ENCODE peak calls at places on chromosomes 12 and 14, in five cellular contexts. H is uterus, X is iPS DF 6.9, N is adipocyte, Z is psoas muscle. S is an unnamed sample.

GRCh38 chr12:60830381-60830780 is 1234.6 kb downstream of the SLC16A7 start:
- DNase-seq in N (peak; percentile 14), H (no peak), X (no peak), Z (no peak), S (no peak)

GRCh38 chr14:71209888-71210287 is 302.6 kb downstream of the PCNX1 start:
- DNase-seq in N (no peak), X (no peak), H (no peak), Z (no peak), S (no peak)

GRCh38 chr12:64461634-64462414 is 9.9 kb downstream of the TBK1 start:
- DNase-seq in Z (no peak), N (peak; percentile 71), H (no peak), X (no peak), S (no peak)

GRCh38 chr12:108193922-108194321 is 64.8 kb downstream of the WSCD2 start:
- DNase-seq in N (peak; percentile 32), Z (no peak), H (peak; percentile 31), X (no peak), S (peak; percentile 8)

GRCh38 chr12:11510671-11511070 is 115.3 kb upstream of the PRB2 start:
- DNase-seq in H (no peak), Z (no peak), X (no peak), N (no peak), S (no peak)

GRCh38 chr12:63857771-63858670 is 13.5 kb downstream of the SRGAP1 start:
- DNase-seq in Z (no peak), X (no peak), H (no peak), N (no peak), S (no peak)

GRCh38 chr12:6996040-6996441 is 22.2 kb downstream of the LPCAT3 start:
- DNase-seq in N (peak; percentile 69), Z (peak; percentile 77), H (no peak), X (no peak), S (no peak)

GRCh38 chr12:92827836-92828431 is 101.2 kb downstream of the EEA1 start:
- DNase-seq in H (no peak), N (peak; percentile 79), Z (no peak), X (peak; percentile 9), S (no peak)

GRCh38 chr12:62435337-62436163 is 31.1 kb upstream of the MON2 start:
- DNase-seq in N (peak; percentile 75), H (peak; percentile 33), Z (peak; percentile 52), X (peak; percentile 48), S (no peak)

GRCh38 chr12:101322480-101322879 is 42.6 kb downstream of the UTP20 start:
- DNase-seq in X (no peak), N (no peak), Z (no peak), H (no peak), S (no peak)

GRCh38 chr14:55354500-55354899 is 57.1 kb downstream of the ATG14 start:
- DNase-seq in X (peak; percentile 31), Z (no peak), H (peak; percentile 17), N (peak; percentile 64), S (peak; percentile 45)

GRCh38 chr14:76293923-76294322 is 82.0 kb upstream of the ESRRB start:
- DNase-seq in N (no peak), H (no peak), X (no peak), Z (no peak), S (no peak)

GRCh38 chr12:113115455-113116126 is 20.0 kb downstream of the RASAL1 start:
- DNase-seq in H (no peak), N (no peak), Z (no peak), X (no peak), S (no peak)

GRCh38 chr12:24427776-24428175 is 478.3 kb upstream of the SOX5 start:
- DNase-seq in Z (no peak), H (no peak), N (no peak), X (no peak), S (no peak)

GRCh38 chr14:54803926-54804719 is 98.5 kb downstream of the GCH1 start:
- DNase-seq in H (no peak), Z (no peak), N (no peak), X (no peak), S (no peak)

GRCh38 chr14:95756751-95757150 is 42.8 kb upstream of the TCL1A start:
- DNase-seq in X (no peak), Z (no peak), H (no peak), N (no peak), S (no peak)

GRCh38 chr12:10722502-10722904 is 620 bp downstream of the YBX3 start:
- DNase-seq in H (peak; percentile 59), N (peak; percentile 78), Z (peak; percentile 80), X (no peak), S (no peak)

GRCh38 chr14:101758913-101759593 is 2.5 kb upstream of the PPP2R5C start:
- DNase-seq in H (no peak), Z (no peak), N (no peak), X (no peak), S (no peak)

GRCh38 chr12:20426191-20426590 is 57.9 kb downstream of the PDE3A start:
- DNase-seq in N (peak; percentile 85), X (no peak), H (peak; percentile 53), Z (peak; percentile 70), S (no peak)

GRCh38 chr14:22003471-22003870 is 329.9 kb upstream of the OR4E1 start:
- DNase-seq in H (no peak), N (no peak), X (no peak), Z (no peak), S (no peak)

GRCh38 chr14:43438056-43438455 is 1069.0 kb downstream of the FSCB start:
- DNase-seq in Z (no peak), H (no peak), X (no peak), N (no peak), S (no peak)

GRCh38 chr14:33393155-33393894 is 454.6 kb downstream of the NPAS3 start:
- DNase-seq in H (no peak), N (no peak), X (no peak), Z (no peak), S (no peak)

GRCh38 chr14:41872906-41873305 is 266.2 kb downstream of the LRFN5 start:
- DNase-seq in H (no peak), X (no peak), Z (no peak), N (peak; percentile 30), S (no peak)

GRCh38 chr12:89389755-89390661 is 37.7 kb upstream of the DUSP6 start:
- DNase-seq in H (no peak), Z (no peak), N (peak; percentile 14), X (no peak), S (no peak)

GRCh38 chr12:57727758-57728395 is 10.7 kb downstream of the AGAP2 start:
- DNase-seq in Z (no peak), X (no peak), N (no peak), H (no peak), S (no peak)

GRCh38 chr12:78392918-78393317 is 471.7 kb upstream of the SYT1 start:
- DNase-seq in N (peak; percentile 79), H (no peak), X (no peak), Z (no peak), S (no peak)

GRCh38 chr12:113497709-113498108 is 26.0 kb upstream of the LHX5 start:
- DNase-seq in N (no peak), X (no peak), Z (no peak), H (no peak), S (no peak)

GRCh38 chr12:2559931-2560715 is 234.6 kb upstream of the FKBP4 start:
- DNase-seq in X (no peak), N (peak; percentile 4), H (no peak), Z (no peak), S (no peak)

GRCh38 chr14:77786148-77786547 is 13.8 kb upstream of the ADCK1 start:
- DNase-seq in Z (no peak), N (no peak), X (no peak), H (no peak), S (no peak)

GRCh38 chr14:21476526-21476924 is 234 bp downstream of the RAB2B start:
- DNase-seq in N (peak; percentile 89), Z (peak; percentile 91), H (peak; percentile 86), X (no peak), S (no peak)

GRCh38 chr14:71387753-71388152 is 480.5 kb downstream of the PCNX1 start:
- DNase-seq in H (no peak), X (no peak), N (no peak), Z (no peak), S (no peak)

GRCh38 chr12:18283776-18284175 is 22.5 kb downstream of the PIK3C2G start:
- DNase-seq in H (no peak), X (no peak), Z (no peak), N (no peak), S (no peak)

GRCh38 chr14:92459479-92460421 is 53.8 kb upstream of the RIN3 start:
- DNase-seq in H (no peak), N (no peak), Z (no peak), X (no peak), S (no peak)

GRCh38 chr12:90677552-90677951 is 277.4 kb downstream of the CCER1 start:
- DNase-seq in H (no peak), Z (no peak), X (no peak), N (no peak), S (no peak)

GRCh38 chr12:34163443-34163842 is 141.1 kb downstream of the ALG10 start:
- DNase-seq in H (no peak), N (no peak), Z (no peak), X (no peak), S (no peak)
- H3K9me3 ChIP-seq in H (no peaks in the 10 kb centered on the region), N (no peaks in the 10 kb centered on the region), Z (no peaks in the 10 kb centered on the region), X (peaks cover 11% of the 10 kb centered on the region), S (no peaks in the 10 kb centered on the region)

DNA sequence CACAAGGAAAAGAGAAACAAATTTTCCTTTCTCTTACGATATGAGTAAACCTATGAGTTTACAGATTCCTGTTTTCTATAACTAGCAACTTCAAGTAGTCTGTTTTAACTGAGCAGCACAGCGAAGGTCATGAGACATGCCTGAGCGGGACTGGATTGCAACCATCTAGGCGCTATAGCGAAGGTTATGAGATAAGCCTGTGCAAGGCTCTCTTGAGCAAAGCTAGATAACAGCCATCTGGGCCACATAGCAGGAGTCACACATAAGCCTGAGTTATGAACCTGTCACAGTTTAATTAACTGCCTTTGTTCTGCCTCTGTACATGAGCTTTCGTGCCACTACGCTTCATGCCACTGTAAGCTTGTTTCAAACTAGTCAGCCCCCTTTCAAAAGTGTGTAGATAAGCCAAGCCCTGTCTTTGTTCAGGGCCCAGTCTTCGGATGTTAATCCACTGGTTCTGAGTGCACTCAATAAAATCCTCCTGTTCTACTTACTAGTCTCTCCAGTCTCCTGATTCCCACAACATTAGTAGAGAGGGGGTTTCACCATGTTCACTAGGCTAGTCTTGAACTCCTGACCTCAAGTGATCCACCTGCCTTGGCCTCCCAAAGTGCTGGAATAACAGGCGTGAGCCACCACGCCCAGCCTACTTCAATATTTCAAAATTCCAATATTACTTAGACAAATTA is 47.1 kb downstream of the SEC23A start:
- DNase-seq in H (no peak), N (no peak), Z (no peak), X (no peak), S (no peak)
- H3K9me3 ChIP-seq in H (peaks cover 14% of the 10 kb centered on the region), N (peaks cover 14% of the 10 kb centered on the region), Z (peaks cover 17% of the 10 kb centered on the region), X (peaks cover 4% of the 10 kb centered on the region), S (peaks cover 7% of the 10 kb centered on the region)

GRCh38 chr12:55852740-55853139 is 10.0 kb upstream of the MMP19 start:
- DNase-seq in X (no peak), N (no peak), Z (no peak), H (no peak), S (no peak)

GRCh38 chr12:55847033-55847432 is 4.3 kb upstream of the MMP19 start:
- DNase-seq in X (no peak), N (peak; percentile 77), H (peak; percentile 50), Z (no peak), S (no peak)

GRCh38 chr12:55847603-55848329 is 5.0 kb upstream of the MMP19 start:
- DNase-seq in Z (peak; percentile 94), H (peak; percentile 95), N (peak; percentile 99), X (no peak), S (no peak)

GRCh38 chr12:55850893-55851292 is 8.2 kb upstream of the MMP19 start:
- DNase-seq in Z (no peak), H (no peak), X (no peak), N (peak; percentile 41), S (no peak)

GRCh38 chr12:55849616-55850015 is 6.9 kb upstream of the MMP19 start:
- DNase-seq in N (peak; percentile 39), H (no peak), Z (no peak), X (no peak), S (no peak)
- H3K9me3 ChIP-seq in N (no peaks in the 10 kb centered on the region), H (no peaks in the 10 kb centered on the region), Z (no peaks in the 10 kb centered on the region), X (no peaks in the 10 kb centered on the region), S (no peaks in the 10 kb centered on the region)

GRCh38 chr14:23707415-23707814 is 71.3 kb downstream of the DHRS2 start:
- DNase-seq in N (no peak), X (no peak), H (no peak), Z (no peak), S (no peak)
- H3K9me3 ChIP-seq in N (peaks cover 32% of the 10 kb centered on the region), X (peaks cover 2% of the 10 kb centered on the region), H (no peaks in the 10 kb centered on the region), Z (no peaks in the 10 kb centered on the region), S (no peaks in the 10 kb centered on the region)

S was measured in T-helper 17 cell.